ENCODE peak calls at places on chromosomes 1 and 21, in six cellular contexts. One of them, this sample, is unnamed. For H3K36me3, the result is how much of the 10 kb centered on the place peaks cover.

GRCh38 chr1:186404454-186405051 is 28.9 kb downstream of the ODR4 start:
- DNase-seq in neural progenitor cell: peak
- DNase-seq in GM23248: peak
- DNase-seq in OCI-LY7: peak
- DNase-seq in GM23338: peak
- DNase-seq in PC-3: peak
- DNase-seq in this sample: peak

GRCh38 chr1:44170281-44170823 is 28.9 kb upstream of the KLF18 start:
- DNase-seq in neural progenitor cell: no peak
- DNase-seq in GM23248: peak
- DNase-seq in OCI-LY7: no peak
- DNase-seq in GM23338: peak
- DNase-seq in PC-3: peak
- DNase-seq in this sample: no peak

GRCh38 chr1:93143136-93143535 is 37.1 kb downstream of the TMED5 start:
- DNase-seq in neural progenitor cell: no peak
- DNase-seq in GM23248: no peak
- DNase-seq in OCI-LY7: no peak
- DNase-seq in GM23338: no peak
- DNase-seq in PC-3: no peak
- DNase-seq in this sample: no peak

GRCh38 chr1:226248091-226248490 is 24.6 kb downstream of the MIXL1 start:
- DNase-seq in neural progenitor cell: no peak
- DNase-seq in GM23248: peak
- DNase-seq in OCI-LY7: no peak
- DNase-seq in GM23338: no peak
- DNase-seq in PC-3: no peak
- DNase-seq in this sample: no peak

GRCh38 chr1:89615676-89616598 is 17.0 kb upstream of the LRRC8C start:
- DNase-seq in neural progenitor cell: no peak
- DNase-seq in GM23248: peak
- DNase-seq in OCI-LY7: peak
- DNase-seq in GM23338: peak
- DNase-seq in PC-3: peak
- DNase-seq in this sample: no peak

GRCh38 chr1:55275151-55275748 is 60.1 kb upstream of the USP24 start:
- DNase-seq in neural progenitor cell: peak
- DNase-seq in GM23248: peak
- DNase-seq in OCI-LY7: no peak
- DNase-seq in GM23338: peak
- DNase-seq in PC-3: no peak
- DNase-seq in this sample: no peak

GRCh38 chr1:18635833-18636671 is 5.4 kb downstream of the PAX7 start:
- DNase-seq in neural progenitor cell: peak
- DNase-seq in GM23248: peak
- DNase-seq in OCI-LY7: no peak
- DNase-seq in GM23338: peak
- DNase-seq in PC-3: peak
- DNase-seq in this sample: no peak

GRCh38 chr1:46413596-46413985 is 19.5 kb downstream of the FAAH start:
- DNase-seq in neural progenitor cell: peak
- DNase-seq in GM23248: peak
- DNase-seq in OCI-LY7: peak
- DNase-seq in GM23338: peak
- DNase-seq in PC-3: no peak
- DNase-seq in this sample: no peak

GRCh38 chr1:41003640-41004220 is 17.8 kb downstream of the SLFNL1 start:
- DNase-seq in neural progenitor cell: peak
- DNase-seq in GM23248: peak
- DNase-seq in OCI-LY7: peak
- DNase-seq in GM23338: peak
- DNase-seq in PC-3: peak
- DNase-seq in this sample: peak

GRCh38 chr1:212161231-212161781 is 123.9 kb upstream of the PPP2R5A start:
- DNase-seq in neural progenitor cell: no peak
- DNase-seq in GM23248: peak
- DNase-seq in OCI-LY7: no peak
- DNase-seq in GM23338: no peak
- DNase-seq in PC-3: peak
- DNase-seq in this sample: no peak

GRCh38 chr1:87594736-87595383 is 266.2 kb downstream of the LMO4 start:
- DNase-seq in neural progenitor cell: no peak
- DNase-seq in GM23248: peak
- DNase-seq in OCI-LY7: no peak
- DNase-seq in GM23338: no peak
- DNase-seq in PC-3: no peak
- DNase-seq in this sample: peak

GRCh38 chr1:29504709-29505410 is 268.5 kb downstream of the PTPRU start:
- DNase-seq in neural progenitor cell: no peak
- DNase-seq in GM23248: no peak
- DNase-seq in OCI-LY7: no peak
- DNase-seq in GM23338: no peak
- DNase-seq in PC-3: no peak
- DNase-seq in this sample: no peak

GRCh38 chr1:12528021-12528852 is 89.8 kb downstream of the DHRS3 start:
- DNase-seq in neural progenitor cell: no peak
- DNase-seq in GM23248: peak
- DNase-seq in OCI-LY7: no peak
- DNase-seq in GM23338: no peak
- DNase-seq in PC-3: peak
- DNase-seq in this sample: peak

GRCh38 chr21:33047231-33047630 is 21.5 kb downstream of the OLIG2 start:
- DNase-seq in neural progenitor cell: no peak
- DNase-seq in GM23248: peak
- DNase-seq in OCI-LY7: no peak
- DNase-seq in GM23338: no peak
- DNase-seq in PC-3: peak
- DNase-seq in this sample: no peak

GRCh38 chr1:58780586-58781452 is 3.0 kb downstream of the JUN start:
- DNase-seq in neural progenitor cell: no peak
- DNase-seq in GM23248: peak
- DNase-seq in OCI-LY7: no peak
- DNase-seq in GM23338: peak
- DNase-seq in PC-3: no peak
- DNase-seq in this sample: peak

GRCh38 chr1:228079601-228080263 is 2.8 kb upstream of the ARF1 start:
- DNase-seq in neural progenitor cell: no peak
- DNase-seq in GM23248: no peak
- DNase-seq in OCI-LY7: no peak
- DNase-seq in GM23338: no peak
- DNase-seq in PC-3: no peak
- DNase-seq in this sample: no peak

GRCh38 chr21:28537371-28538079 is 455.2 kb downstream of the LTN1 start:
- DNase-seq in neural progenitor cell: no peak
- DNase-seq in GM23248: peak
- DNase-seq in OCI-LY7: no peak
- DNase-seq in GM23338: no peak
- DNase-seq in PC-3: peak
- DNase-seq in this sample: no peak

GRCh38 chr1:15033264-15033663 is 120.3 kb upstream of the TMEM51 start:
- DNase-seq in neural progenitor cell: no peak
- DNase-seq in GM23248: peak
- DNase-seq in OCI-LY7: no peak
- DNase-seq in GM23338: no peak
- DNase-seq in PC-3: peak
- DNase-seq in this sample: no peak

GRCh38 chr21:31265293-31265692 is 78.8 kb downstream of the TIAM1 start:
- DNase-seq in neural progenitor cell: no peak
- DNase-seq in GM23248: peak
- DNase-seq in OCI-LY7: no peak
- DNase-seq in GM23338: no peak
- DNase-seq in PC-3: no peak
- DNase-seq in this sample: no peak

GRCh38 chr1:30490554-30491053 is 232.8 kb downstream of the MATN1 start:
- DNase-seq in neural progenitor cell: no peak
- DNase-seq in GM23248: no peak
- DNase-seq in OCI-LY7: no peak
- DNase-seq in GM23338: no peak
- DNase-seq in PC-3: no peak
- DNase-seq in this sample: no peak

GRCh38 chr1:241513378-241513777 is 6.2 kb downstream of the FH start:
- DNase-seq in neural progenitor cell: no peak
- DNase-seq in GM23248: no peak
- DNase-seq in OCI-LY7: no peak
- DNase-seq in GM23338: no peak
- DNase-seq in PC-3: no peak
- DNase-seq in this sample: no peak

GRCh38 chr1:28173980-28174297 is 2.6 kb downstream of the PTAFR start:
- DNase-seq in neural progenitor cell: no peak
- DNase-seq in GM23248: peak
- DNase-seq in OCI-LY7: no peak
- DNase-seq in GM23338: no peak
- DNase-seq in PC-3: no peak
- DNase-seq in this sample: no peak

GRCh38 chr1:200738733-200739498 is at the start of gene CAMSAP2:
- DNase-seq in neural progenitor cell: peak
- DNase-seq in GM23248: peak
- DNase-seq in OCI-LY7: peak
- DNase-seq in GM23338: peak
- DNase-seq in PC-3: peak
- DNase-seq in this sample: peak

GRCh38 chr1:25524568-25525359 is 18.6 kb upstream of the LDLRAP1 start:
- DNase-seq in neural progenitor cell: no peak
- DNase-seq in GM23248: no peak
- DNase-seq in OCI-LY7: no peak
- DNase-seq in GM23338: no peak
- DNase-seq in PC-3: no peak
- DNase-seq in this sample: no peak

DNA sequence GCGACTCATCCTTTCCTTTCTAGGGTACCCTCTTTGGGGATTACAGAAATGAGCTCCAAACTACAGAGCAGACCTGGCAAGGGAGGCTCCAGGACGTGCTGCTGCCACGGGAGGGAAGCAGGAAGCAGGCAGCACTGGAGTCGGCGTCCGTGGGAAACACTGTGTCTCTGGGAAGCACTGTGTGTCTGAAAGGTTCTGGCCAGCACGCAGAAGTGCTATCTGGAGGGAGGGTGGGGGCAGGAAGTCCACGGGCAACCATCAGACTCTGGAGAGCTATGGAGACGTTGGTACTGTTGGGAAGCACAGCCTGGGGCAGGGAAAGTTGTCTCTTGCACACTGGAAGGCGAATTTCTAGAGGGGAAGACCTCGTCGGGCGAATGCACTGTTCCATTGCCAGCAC is 343.2 kb upstream of the VAMP3 start:
- DNase-seq in neural progenitor cell: no peak
- DNase-seq in GM23248: no peak
- DNase-seq in OCI-LY7: no peak
- DNase-seq in GM23338: no peak
- DNase-seq in PC-3: no peak
- DNase-seq in this sample: no peak
- H3K36me3 ChIP-seq in neural progenitor cell: under half
- H3K36me3 ChIP-seq in GM23248: under half
- H3K36me3 ChIP-seq in OCI-LY7: under half
- H3K36me3 ChIP-seq in GM23338: under half
- H3K36me3 ChIP-seq in PC-3: under half
- H3K36me3 ChIP-seq in this sample: under half

GRCh38 chr1:175152006-175152652 is 40.4 kb downstream of the KIAA0040 start:
- DNase-seq in neural progenitor cell: peak
- DNase-seq in GM23248: peak
- DNase-seq in OCI-LY7: peak
- DNase-seq in GM23338: peak
- DNase-seq in PC-3: peak
- DNase-seq in this sample: peak
- TF ChIP-seq EZH2phosphoT487 in neural progenitor cell: no peak
- TF ChIP-seq EZH2phosphoT487 in GM23248: no peak
- TF ChIP-seq EZH2phosphoT487 in OCI-LY7: no peak
- TF ChIP-seq EZH2phosphoT487 in GM23338: no peak
- TF ChIP-seq EZH2phosphoT487 in PC-3: no peak
- TF ChIP-seq EZH2phosphoT487 in this sample: no peak

GRCh38 chr1:31625561-31626272 is 8.2 kb downstream of the HCRTR1 start:
- DNase-seq in neural progenitor cell: no peak
- DNase-seq in GM23248: peak
- DNase-seq in OCI-LY7: no peak
- DNase-seq in GM23338: no peak
- DNase-seq in PC-3: no peak
- DNase-seq in this sample: no peak

GRCh38 chr1:31627301-31627929 is 9.9 kb downstream of the HCRTR1 start:
- DNase-seq in neural progenitor cell: no peak
- DNase-seq in GM23248: no peak
- DNase-seq in OCI-LY7: no peak
- DNase-seq in GM23338: no peak
- DNase-seq in PC-3: no peak
- DNase-seq in this sample: no peak

GRCh38 chr1:31626451-31627202 is 9.1 kb downstream of the HCRTR1 start:
- DNase-seq in neural progenitor cell: peak
- DNase-seq in GM23248: peak
- DNase-seq in OCI-LY7: no peak
- DNase-seq in GM23338: peak
- DNase-seq in PC-3: no peak
- DNase-seq in this sample: peak

GRCh38 chr1:31628931-31629582 is 11.6 kb downstream of the HCRTR1 start:
- DNase-seq in neural progenitor cell: no peak
- DNase-seq in GM23248: no peak
- DNase-seq in OCI-LY7: no peak
- DNase-seq in GM23338: no peak
- DNase-seq in PC-3: no peak
- DNase-seq in this sample: no peak

DNA sequence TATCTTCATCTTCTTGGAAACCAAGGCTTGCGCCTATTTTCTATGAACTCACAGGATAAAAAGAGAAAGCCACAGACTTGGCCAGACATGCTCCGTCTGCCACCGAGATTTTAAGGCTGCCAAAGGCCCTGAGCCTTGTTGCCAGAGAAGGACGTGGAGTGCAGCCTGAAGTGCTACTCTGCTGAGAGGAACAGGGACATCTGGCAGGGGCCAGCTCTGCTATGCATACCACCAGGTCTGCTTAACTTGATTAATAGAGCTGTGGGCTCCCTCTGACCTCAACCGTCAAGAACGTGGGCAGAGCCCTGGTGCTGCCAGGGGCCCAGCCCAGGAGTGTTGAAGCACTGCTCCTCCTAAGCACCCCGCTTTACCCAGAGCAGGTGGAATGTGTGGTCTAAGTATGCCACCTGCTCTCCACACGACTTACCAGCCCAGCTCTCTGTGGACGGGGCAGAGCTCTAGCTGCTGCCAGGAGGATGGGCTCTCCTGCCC is 10.5 kb downstream of the HCRTR1 start:
- DNase-seq in neural progenitor cell: no peak
- DNase-seq in GM23248: peak
- DNase-seq in OCI-LY7: no peak
- DNase-seq in GM23338: no peak
- DNase-seq in PC-3: no peak
- DNase-seq in this sample: no peak
- H3K36me3 ChIP-seq in neural progenitor cell: under half
- H3K36me3 ChIP-seq in GM23248: under half
- H3K36me3 ChIP-seq in OCI-LY7: half or more
- H3K36me3 ChIP-seq in GM23338: under half
- H3K36me3 ChIP-seq in PC-3: under half
- H3K36me3 ChIP-seq in this sample: under half

DNA sequence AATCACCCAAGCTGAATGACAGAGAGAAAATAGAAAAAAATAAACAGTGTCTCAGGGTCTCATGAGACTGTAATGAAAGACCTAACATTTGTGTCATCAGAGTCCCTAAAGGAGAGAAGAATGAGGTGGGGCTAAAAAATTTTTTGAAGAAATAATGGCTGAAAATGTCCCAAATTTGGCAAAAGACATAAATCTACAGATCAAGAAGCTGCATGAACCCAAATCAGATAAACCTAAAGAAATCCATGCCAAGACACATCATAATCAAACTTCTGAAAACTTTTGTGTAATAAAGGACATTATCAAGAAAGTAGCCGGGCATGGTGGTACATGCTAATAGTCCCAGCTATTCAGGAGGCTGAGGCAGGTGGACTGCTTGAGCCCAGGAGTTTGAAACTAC is 29.2 kb downstream of the LEMD1 start:
- DNase-seq in neural progenitor cell: no peak
- DNase-seq in GM23248: no peak
- DNase-seq in OCI-LY7: no peak
- DNase-seq in GM23338: no peak
- DNase-seq in PC-3: no peak
- DNase-seq in this sample: no peak
- TF ChIP-seq EZH2phosphoT487 in neural progenitor cell: no peak
- TF ChIP-seq EZH2phosphoT487 in GM23248: no peak
- TF ChIP-seq EZH2phosphoT487 in OCI-LY7: no peak
- TF ChIP-seq EZH2phosphoT487 in GM23338: no peak
- TF ChIP-seq EZH2phosphoT487 in PC-3: no peak
- TF ChIP-seq EZH2phosphoT487 in this sample: no peak